ENCODE peak calls at places on chromosomes 13 and 19, in four cellular contexts. One of them, this sample, is unnamed.

GRCh38 chr19:1155352-1156304 is 18.4 kb downstream of the SBNO2 start:
- DNase-seq in HepG2: no peak
- DNase-seq in K562: no peak
- DNase-seq in A549: no peak
- DNase-seq in this sample: no peak

GRCh38 chr19:18021121-18021755 is 13.3 kb downstream of the ARRDC2 start:
- DNase-seq in HepG2: no peak
- DNase-seq in A549: no peak
- DNase-seq in K562: peak
- DNase-seq in this sample: no peak

GRCh38 chr13:109764474-109765292 is 21.7 kb downstream of the IRS2 start:
- DNase-seq in HepG2: no peak
- DNase-seq in K562: no peak
- DNase-seq in A549: no peak
- DNase-seq in this sample: no peak

GRCh38 chr13:46321494-46322225 is 65.4 kb downstream of the RUBCNL start:
- DNase-seq in A549: peak
- DNase-seq in HepG2: peak
- DNase-seq in K562: peak
- DNase-seq in this sample: peak

GRCh38 chr13:49421391-49421790 is 22.5 kb downstream of the CAB39L start:
- DNase-seq in HepG2: peak
- DNase-seq in K562: peak
- DNase-seq in A549: no peak
- DNase-seq in this sample: no peak

GRCh38 chr19:1522838-1523237 is 1.0 kb upstream of the PLK5 start:
- DNase-seq in HepG2: no peak
- DNase-seq in K562: no peak
- DNase-seq in A549: no peak
- DNase-seq in this sample: no peak

GRCh38 chr13:80923907-80924306 is 583.0 kb upstream of the SPRY2 start:
- DNase-seq in K562: no peak
- DNase-seq in HepG2: no peak
- DNase-seq in A549: no peak
- DNase-seq in this sample: no peak

GRCh38 chr13:44865722-44866484 is 123.4 kb downstream of the NUFIP1 start:
- DNase-seq in A549: no peak
- DNase-seq in HepG2: no peak
- DNase-seq in K562: no peak
- DNase-seq in this sample: no peak

GRCh38 chr13:101965096-101965495 is 436.8 kb downstream of the FGF14 start:
- DNase-seq in HepG2: no peak
- DNase-seq in K562: no peak
- DNase-seq in A549: no peak
- DNase-seq in this sample: no peak

GRCh38 chr19:7701654-7702457 is at the start of gene FCER2:
- DNase-seq in K562: no peak
- DNase-seq in HepG2: peak
- DNase-seq in A549: no peak
- DNase-seq in this sample: no peak

GRCh38 chr19:1211494-1212234 is 6.1 kb downstream of the STK11 start:
- DNase-seq in HepG2: no peak
- DNase-seq in K562: no peak
- DNase-seq in A549: no peak
- DNase-seq in this sample: no peak

GRCh38 chr19:2081873-2082810 is 14.0 kb downstream of the MOB3A start:
- DNase-seq in A549: no peak
- DNase-seq in HepG2: no peak
- DNase-seq in K562: no peak
- DNase-seq in this sample: no peak

GRCh38 chr13:35768126-35768525 is 291.6 kb upstream of the MAB21L1 start:
- DNase-seq in K562: no peak
- DNase-seq in A549: no peak
- DNase-seq in HepG2: no peak
- DNase-seq in this sample: no peak

GRCh38 chr13:24683833-24684599 is 3.8 kb downstream of the ATP12A start:
- DNase-seq in HepG2: peak
- DNase-seq in K562: peak
- DNase-seq in A549: peak
- DNase-seq in this sample: no peak

GRCh38 chr13:29568731-29569130 is 26.8 kb downstream of the SLC7A1 start:
- DNase-seq in HepG2: no peak
- DNase-seq in A549: no peak
- DNase-seq in K562: no peak
- DNase-seq in this sample: no peak

GRCh38 chr13:29571876-29572570 is 23.5 kb downstream of the SLC7A1 start:
- DNase-seq in A549: no peak
- DNase-seq in K562: no peak
- DNase-seq in HepG2: peak
- DNase-seq in this sample: no peak

GRCh38 chr13:29570058-29570654 is 25.3 kb downstream of the SLC7A1 start:
- DNase-seq in K562: no peak
- DNase-seq in HepG2: no peak
- DNase-seq in A549: no peak
- DNase-seq in this sample: no peak

GRCh38 chr13:29567411-29567810 is 28.1 kb downstream of the SLC7A1 start:
- DNase-seq in HepG2: no peak
- DNase-seq in K562: no peak
- DNase-seq in A549: no peak
- DNase-seq in this sample: no peak

GRCh38 chr13:29569253-29570057 is 26.0 kb downstream of the SLC7A1 start:
- DNase-seq in K562: no peak
- DNase-seq in HepG2: peak
- DNase-seq in A549: no peak
- DNase-seq in this sample: no peak
- TF ChIP-seq RNF2 in K562: no peak
- TF ChIP-seq RNF2 in HepG2: no peak
- TF ChIP-seq RNF2 in A549: no peak
- TF ChIP-seq RNF2 in this sample: no peak

DNA sequence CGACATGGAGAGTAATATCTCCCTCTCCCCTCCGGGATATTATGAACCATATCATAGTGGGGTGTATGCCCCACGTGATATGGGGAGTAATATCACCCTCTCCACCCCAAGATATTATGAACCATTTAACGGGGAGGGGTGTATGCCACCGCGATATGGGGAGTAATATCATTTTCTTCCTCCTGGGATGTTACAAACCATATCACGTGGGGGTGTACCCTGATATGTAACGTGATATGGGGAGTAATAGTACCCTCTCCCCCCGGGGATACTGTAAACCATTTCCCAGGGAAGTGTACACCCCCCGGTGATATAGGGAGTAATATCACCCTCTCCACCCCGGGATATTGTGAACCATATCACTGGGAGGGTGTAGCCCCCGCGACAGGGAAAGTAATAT is 62.1 kb downstream of the ERICH4 start:
- DNase-seq in HepG2: no peak
- DNase-seq in K562: no peak
- DNase-seq in A549: no peak
- DNase-seq in this sample: no peak
- TF ChIP-seq RNF2 in HepG2: no peak
- TF ChIP-seq RNF2 in K562: no peak
- TF ChIP-seq RNF2 in A549: no peak
- TF ChIP-seq RNF2 in this sample: no peak

DNA sequence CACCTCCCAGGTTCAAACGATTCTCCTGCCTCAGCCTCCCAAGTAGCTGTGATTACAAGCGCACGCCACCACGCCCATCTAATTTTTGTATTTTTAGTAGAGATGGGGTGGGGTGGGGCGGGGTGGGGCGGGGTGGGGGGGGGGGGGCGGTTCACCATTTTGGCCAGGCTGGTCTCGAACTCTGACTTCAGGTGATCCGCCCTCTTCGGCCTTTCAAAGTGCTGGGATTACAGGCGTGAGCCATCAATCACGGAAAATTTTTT is 541 bp upstream of the DPP9 start:
- DNase-seq in HepG2: no peak
- DNase-seq in A549: no peak
- DNase-seq in K562: no peak
- DNase-seq in this sample: no peak
- TF ChIP-seq RNF2 in HepG2: no peak
- TF ChIP-seq RNF2 in A549: no peak
- TF ChIP-seq RNF2 in K562: no peak
- TF ChIP-seq RNF2 in this sample: no peak

GRCh38 chr13:112335135-112335534 is 41.0 kb upstream of the SPACA7 start:
- DNase-seq in K562: no peak
- DNase-seq in A549: no peak
- DNase-seq in HepG2: no peak
- DNase-seq in this sample: no peak
- TF ChIP-seq RNF2 in K562: no peak
- TF ChIP-seq RNF2 in A549: no peak
- TF ChIP-seq RNF2 in HepG2: no peak
- TF ChIP-seq RNF2 in this sample: no peak

GRCh38 chr19:55165952-55166529 is 372 bp downstream of the DNAAF3 start:
- DNase-seq in K562: peak
- DNase-seq in A549: peak
- DNase-seq in HepG2: peak
- DNase-seq in this sample: no peak

GRCh38 chr19:55171440-55171839 is 5.0 kb upstream of the DNAAF3 start:
- DNase-seq in A549: no peak
- DNase-seq in HepG2: no peak
- DNase-seq in K562: peak
- DNase-seq in this sample: no peak

GRCh38 chr19:55169136-55169535 is 2.7 kb upstream of the DNAAF3 start:
- DNase-seq in HepG2: no peak
- DNase-seq in K562: no peak
- DNase-seq in A549: no peak
- DNase-seq in this sample: no peak

GRCh38 chr19:55161571-55162322 is 4.2 kb upstream of the TNNI3 start:
- DNase-seq in K562: no peak
- DNase-seq in A549: no peak
- DNase-seq in HepG2: no peak
- DNase-seq in this sample: no peak

GRCh38 chr19:55166530-55167268 is at the start of gene DNAAF3:
- DNase-seq in A549: peak
- DNase-seq in K562: peak
- DNase-seq in HepG2: peak
- DNase-seq in this sample: peak
- TF ChIP-seq RNF2 in A549: no peak
- TF ChIP-seq RNF2 in K562: no peak
- TF ChIP-seq RNF2 in HepG2: no peak
- TF ChIP-seq RNF2 in this sample: no peak

GRCh38 chr19:16340092-16340491 is 15.5 kb downstream of the KLF2 start:
- DNase-seq in A549: no peak
- DNase-seq in K562: no peak
- DNase-seq in HepG2: peak
- DNase-seq in this sample: no peak
- TF ChIP-seq RNF2 in A549: no peak
- TF ChIP-seq RNF2 in K562: no peak
- TF ChIP-seq RNF2 in HepG2: no peak
- TF ChIP-seq RNF2 in this sample: no peak